ENCODE peak calls at places on chromosomes 11 and 22, in seven cellular contexts. J is nucleus accumbens; Y is stimulated activated CD4-positive, alpha-beta T cell treated with anti-CD3 and anti-CD28 coated beads, TNF-alpha, amount 100 ng/mL, for 48 hours; C is GM23338; D is AG04450; T is HFFc6; O is heart left ventricle. A is an unnamed sample.

GRCh38 chr22:48828688-48829087 is 999.0 kb downstream of the BRD1 start:
- DNase-seq in T (no peak), O (no peak), Y (no peak), D (no peak), C (no peak), J (no peak), A (no peak)

GRCh38 chr11:68282141-68282860 is 10.5 kb upstream of the C11orf24 start:
- DNase-seq in Y (no peak), O (no peak), J (no peak), T (no peak), C (no peak), D (no peak), A (no peak)

GRCh38 chr11:80365980-80366379 is 925.1 kb upstream of the TENM4 start:
- DNase-seq in J (no peak), C (no peak), D (no peak), T (no peak), Y (no peak), O (no peak), A (no peak)

GRCh38 chr11:34053161-34053686 is 1.7 kb downstream of the CAPRIN1 start:
- DNase-seq in T (peak), O (peak), D (peak), C (peak), J (peak), Y (peak), A (peak)

GRCh38 chr11:66011239-66011784 is 496 bp upstream of the CST6 start:
- DNase-seq in J (no peak), Y (no peak), D (no peak), C (peak), T (peak), O (no peak), A (peak)

GRCh38 chr11:76698321-76699043 is 27.9 kb upstream of the LRRC32 start:
- DNase-seq in D (no peak), C (peak), T (no peak), O (no peak), Y (no peak), J (no peak), A (no peak)

GRCh38 chr11:1675536-1676253 is 21.3 kb upstream of the KRTAP5-6 start:
- DNase-seq in J (no peak), Y (no peak), D (no peak), C (no peak), T (no peak), O (no peak), A (no peak)

GRCh38 chr22:19842386-19843106 is 12.1 kb downstream of the GNB1L start:
- DNase-seq in D (no peak), T (no peak), C (no peak), Y (no peak), O (no peak), J (no peak), A (no peak)

GRCh38 chr11:119472186-119472855 is 49.3 kb upstream of the THY1 start:
- DNase-seq in C (no peak), J (no peak), D (no peak), Y (no peak), T (no peak), O (no peak), A (no peak)

GRCh38 chr11:13054278-13054677 is 45.2 kb downstream of the RASSF10 start:
- DNase-seq in O (no peak), J (no peak), C (no peak), D (no peak), Y (no peak), T (no peak), A (no peak)

GRCh38 chr11:94545641-94546470 is 2.1 kb downstream of the FUT4 start:
- DNase-seq in Y (no peak), C (peak), J (no peak), T (no peak), D (no peak), O (peak), A (no peak)

GRCh38 chr11:95451682-95452081 is 220.7 kb upstream of the SESN3 start:
- DNase-seq in T (no peak), O (no peak), D (peak), C (no peak), J (no peak), Y (no peak), A (no peak)

GRCh38 chr11:93196816-93197382 is 892 bp downstream of the SLC36A4 start:
- DNase-seq in D (no peak), T (no peak), C (peak), O (no peak), J (no peak), Y (no peak), A (no peak)

GRCh38 chr22:38628444-38628843 is 27.7 kb downstream of the FAM227A start:
- DNase-seq in J (no peak), Y (no peak), D (no peak), T (no peak), O (no peak), C (no peak), A (no peak)

GRCh38 chr11:56841210-56841810 is 92.8 kb upstream of the OR9G4 start:
- DNase-seq in C (peak), J (no peak), D (peak), O (peak), Y (no peak), T (peak), A (peak)

GRCh38 chr11:114229062-114229450 is 67.1 kb upstream of the NNMT start:
- DNase-seq in O (no peak), C (no peak), J (no peak), D (no peak), T (no peak), Y (no peak), A (no peak)

GRCh38 chr11:12251651-12252560 is 125.5 kb upstream of the PARVA start:
- DNase-seq in J (no peak), Y (no peak), C (peak), T (no peak), O (no peak), D (no peak), A (no peak)

GRCh38 chr22:42697542-42698013 is 23.1 kb downstream of the A4GALT start:
- DNase-seq in D (peak), J (no peak), C (no peak), Y (no peak), O (peak), T (peak), A (no peak)

GRCh38 chr11:31628111-31628510 is 118.5 kb downstream of the ELP4 start:
- DNase-seq in O (no peak), D (no peak), Y (no peak), J (no peak), T (no peak), C (no peak), A (no peak)

GRCh38 chr22:45534339-45535192 is 31.9 kb downstream of the FBLN1 start:
- DNase-seq in Y (no peak), T (no peak), J (no peak), C (no peak), D (peak), O (no peak), A (no peak)

GRCh38 chr11:23540101-23540561 is 679.9 kb upstream of the CCDC179 start:
- DNase-seq in D (peak), O (no peak), C (peak), Y (no peak), T (peak), J (no peak), A (peak)

GRCh38 chr11:65309006-65309405 is 5.7 kb upstream of the CDC42EP2 start:
- DNase-seq in D (no peak), C (no peak), O (no peak), J (no peak), Y (no peak), T (no peak), A (no peak)

GRCh38 chr11:73201888-73202810 is 15.9 kb upstream of the P2RY2 start:
- DNase-seq in T (no peak), D (no peak), C (no peak), J (no peak), O (no peak), Y (no peak), A (peak)

GRCh38 chr11:57155838-57156583 is 25.7 kb upstream of the LRRC55 start:
- DNase-seq in C (peak), Y (no peak), D (no peak), O (no peak), J (no peak), T (no peak), A (no peak)

GRCh38 chr11:119578466-119579220 is 150.4 kb downstream of the NECTIN1 start:
- DNase-seq in J (no peak), C (no peak), D (no peak), Y (no peak), O (no peak), T (no peak), A (no peak)

GRCh38 chr11:35629914-35630313 is 11.7 kb downstream of the FJX1 start:
- DNase-seq in D (peak), J (no peak), C (no peak), Y (no peak), O (no peak), T (peak), A (no peak)

GRCh38 chr11:9629064-9629463 is 34.8 kb upstream of the SWAP70 start:
- DNase-seq in T (no peak), D (no peak), C (no peak), O (no peak), J (no peak), Y (no peak), A (no peak)

GRCh38 chr11:46701078-46701654 is 335 bp downstream of the ZNF408 start:
- DNase-seq in C (peak), Y (no peak), T (no peak), O (no peak), J (no peak), D (no peak), A (no peak)

GRCh38 chr11:123362941-123363340 is 67.1 kb upstream of the GRAMD1B start:
- DNase-seq in D (no peak), O (peak), T (no peak), Y (no peak), J (no peak), C (no peak), A (no peak)

GRCh38 chr11:13972033-13972910 is 9.7 kb downstream of the SPON1 start:
- DNase-seq in C (no peak), O (no peak), Y (no peak), J (no peak), T (no peak), D (no peak), A (no peak)

GRCh38 chr11:76621466-76621865 is 49.1 kb downstream of the LRRC32 start:
- DNase-seq in O (no peak), D (no peak), T (no peak), Y (no peak), J (no peak), C (no peak), A (no peak)

GRCh38 chr11:126949066-126949945 is 51.3 kb downstream of the KIRREL3 start:
- DNase-seq in J (no peak), Y (no peak), T (peak), O (no peak), C (no peak), D (peak), A (no peak)

GRCh38 chr22:45318168-45318557 is 8.4 kb downstream of the FAM118A start:
- DNase-seq in C (peak), O (peak), Y (peak), T (peak), D (peak), J (peak), A (no peak)